ENCODE peak calls at places on chromosomes 5 and 9, in eight cellular contexts. Y, R, C, E, X, Q, M and T are unnamed samples.

GRCh38 chr9:79012561-79012960 is 559.2 kb upstream of the TLE4 start:
- DNase-seq in Q (no peak), Y (no peak), M (peak), R (no peak), C (no peak), X (peak), E (no peak), T (no peak)

GRCh38 chr5:163580516-163580915 is 75.1 kb downstream of the MAT2B start:
- DNase-seq in M (no peak), C (no peak), E (no peak), R (no peak), Y (no peak), Q (no peak), X (no peak), T (no peak)

GRCh38 chr9:87537625-87538024 is 40.0 kb downstream of the DAPK1 start:
- DNase-seq in Y (no peak), R (no peak), X (no peak), M (no peak), E (no peak), Q (no peak), C (no peak), T (no peak)

GRCh38 chr9:109507421-109507838 is 9.3 kb upstream of the PTPN3 start:
- DNase-seq in X (peak), C (no peak), M (peak), E (peak), Y (no peak), Q (no peak), R (no peak), T (no peak)

GRCh38 chr9:122179690-122180074 is 20.0 kb downstream of the MORN5 start:
- DNase-seq in Y (no peak), M (no peak), Q (no peak), E (no peak), R (no peak), C (no peak), X (peak), T (no peak)

GRCh38 chr9:81601639-81602623 is 87.4 kb downstream of the TLE1 start:
- DNase-seq in R (no peak), Q (no peak), X (peak), Y (no peak), C (no peak), E (no peak), M (no peak), T (no peak)

GRCh38 chr5:39015743-39016586 is 58.2 kb downstream of the RICTOR start:
- DNase-seq in Y (no peak), E (no peak), Q (no peak), M (peak), C (no peak), R (no peak), X (peak), T (no peak)

GRCh38 chr9:128285033-128285784 is 9.1 kb downstream of the SWI5 start:
- DNase-seq in M (no peak), X (no peak), C (no peak), E (no peak), R (no peak), Y (no peak), Q (no peak), T (no peak)

GRCh38 chr5:773517-774264 is 10.8 kb downstream of the ZDHHC11B start:
- DNase-seq in X (no peak), M (no peak), Y (no peak), E (no peak), R (no peak), Q (no peak), C (no peak), T (no peak)

GRCh38 chr5:32600057-32600622 is 14.8 kb downstream of the SUB1 start:
- DNase-seq in C (no peak), R (no peak), Q (no peak), E (no peak), Y (no peak), X (peak), M (peak), T (no peak)

GRCh38 chr9:121171236-121171635 is 30.4 kb downstream of the RAB14 start:
- DNase-seq in E (no peak), R (no peak), M (no peak), C (no peak), X (no peak), Y (no peak), Q (no peak), T (no peak)

GRCh38 chr5:61966991-61967390 is 339.0 kb upstream of the KIF2A start:
- DNase-seq in X (peak), Q (no peak), R (no peak), E (no peak), C (peak), M (no peak), Y (no peak), T (no peak)

GRCh38 chr5:16690243-16690839 is 73.5 kb upstream of the RETREG1 start:
- DNase-seq in C (no peak), R (peak), X (peak), Q (peak), M (no peak), E (no peak), Y (no peak), T (no peak)

GRCh38 chr5:581266-581665 is 30.9 kb upstream of the CEP72 start:
- DNase-seq in Y (no peak), X (no peak), Q (no peak), R (no peak), M (no peak), C (no peak), E (no peak), T (no peak)

GRCh38 chr9:36798350-36799065 is 225.8 kb downstream of the MELK start:
- DNase-seq in R (no peak), Y (no peak), C (peak), M (no peak), E (no peak), Q (peak), X (no peak), T (no peak)

GRCh38 chr5:169717298-169717697 is 80.2 kb downstream of the DOCK2 start:
- DNase-seq in R (no peak), X (no peak), M (peak), C (no peak), Q (no peak), E (no peak), Y (no peak), T (no peak)

GRCh38 chr5:6328173-6328572 is 50.2 kb downstream of the MED10 start:
- DNase-seq in Y (no peak), X (peak), C (no peak), Q (no peak), R (peak), E (no peak), M (no peak), T (no peak)

GRCh38 chr9:27337833-27338526 is 41.0 kb upstream of the EQTN start:
- DNase-seq in M (no peak), R (no peak), X (no peak), Q (no peak), Y (no peak), E (no peak), C (no peak), T (no peak)

GRCh38 chr5:9091896-9092662 is 453.8 kb downstream of the SEMA5A start:
- DNase-seq in C (no peak), Y (no peak), X (no peak), M (no peak), Q (no peak), E (no peak), R (no peak), T (no peak)

GRCh38 chr9:72355153-72355552 is 9.9 kb downstream of the ZFAND5 start:
- DNase-seq in R (no peak), C (no peak), E (no peak), Y (no peak), M (no peak), X (no peak), Q (no peak), T (no peak)

GRCh38 chr5:14665110-14665822 is 748 bp downstream of the OTULIN start:
- DNase-seq in R (no peak), Y (no peak), Q (peak), E (peak), X (no peak), C (no peak), M (no peak), T (no peak)

GRCh38 chr5:122154910-122155309 is 25.6 kb downstream of the ZNF474 start:
- DNase-seq in C (no peak), R (no peak), E (peak), M (no peak), Q (no peak), X (peak), Y (no peak), T (no peak)